ENCODE peak calls at places on chromosomes 13 and 19, in eight cellular contexts. V is breast epithelium, I is IMR-90, O is right lobe of liver, S is foreskin fibroblast, F is right atrium auricular region, H is WERI-Rb-1, P is thoracic aorta. Y is an unnamed sample.

GRCh38 chr13:40060318-40061007 is 405.0 kb downstream of the COG6 start:
- DNase-seq in V (no peak), I (no peak), O (no peak), S (peak), F (no peak), H (no peak), P (peak), Y (peak)

GRCh38 chr19:14530005-14530348 is 583 bp downstream of the TECR start:
- DNase-seq in V (no peak), I (no peak), O (no peak), S (no peak), F (peak), H (no peak), P (no peak), Y (no peak)

GRCh38 chr13:113162783-113163685 is 4.6 kb downstream of the PROZ start:
- DNase-seq in V (no peak), I (no peak), O (no peak), S (no peak), F (no peak), H (no peak), P (no peak), Y (no peak)

GRCh38 chr19:4175669-4175931 is 6.8 kb downstream of the SIRT6 start:
- DNase-seq in V (no peak), I (no peak), O (no peak), S (no peak), F (no peak), H (no peak), P (no peak), Y (no peak)

GRCh38 chr19:10975374-10976036 is 14.7 kb downstream of the SMARCA4 start:
- DNase-seq in V (no peak), I (peak), O (no peak), S (peak), F (peak), H (no peak), P (no peak), Y (no peak)

GRCh38 chr19:1908364-1908678 is 3.1 kb downstream of the ADAT3 start:
- DNase-seq in V (no peak), I (no peak), O (no peak), S (no peak), F (no peak), H (no peak), P (no peak), Y (no peak)

GRCh38 chr13:71242191-71242590 is 624.8 kb downstream of the DACH1 start:
- DNase-seq in V (no peak), I (no peak), O (no peak), S (peak), F (no peak), H (no peak), P (no peak), Y (no peak)

GRCh38 chr19:966481-967088 is 17.6 kb upstream of the WDR18 start:
- DNase-seq in V (no peak), I (no peak), O (no peak), S (no peak), F (no peak), H (no peak), P (no peak), Y (no peak)

GRCh38 chr13:79779761-79780160 is 298.8 kb downstream of the NDFIP2 start:
- DNase-seq in V (no peak), I (peak), O (no peak), S (peak), F (peak), H (no peak), P (no peak), Y (peak)

GRCh38 chr13:98571955-98572662 is 4.8 kb downstream of the STK24 start:
- DNase-seq in V (no peak), I (peak), O (no peak), S (peak), F (no peak), H (no peak), P (no peak), Y (peak)

GRCh38 chr13:30872685-30873443 is 33.2 kb upstream of the MEDAG start:
- DNase-seq in V (no peak), I (peak), O (no peak), S (peak), F (peak), H (no peak), P (no peak), Y (no peak)

GRCh38 chr19:41355802-41356201 is 2.1 kb upstream of the TGFB1 start:
- DNase-seq in V (no peak), I (no peak), O (no peak), S (no peak), F (no peak), H (no peak), P (no peak), Y (no peak)

GRCh38 chr19:17296278-17296677 is 6.9 kb downstream of the ABHD8 start:
- DNase-seq in V (no peak), I (peak), O (no peak), S (peak), F (no peak), H (no peak), P (no peak), Y (no peak)

GRCh38 chr13:46332772-46333171 is 54.3 kb downstream of the RUBCNL start:
- DNase-seq in V (no peak), I (no peak), O (no peak), S (no peak), F (no peak), H (no peak), P (no peak), Y (no peak)

GRCh38 chr13:66794340-66795031 is 435.6 kb downstream of the PCDH9 start:
- DNase-seq in V (no peak), I (no peak), O (no peak), S (no peak), F (no peak), H (peak), P (no peak), Y (no peak)

GRCh38 chr13:21671793-21672680 is 1.2 kb downstream of the FGF9 start:
- DNase-seq in V (no peak), I (no peak), O (no peak), S (no peak), F (no peak), H (no peak), P (no peak), Y (no peak)

GRCh38 chr13:40149611-40150283 is 494.3 kb downstream of the COG6 start:
- DNase-seq in V (no peak), I (peak), O (no peak), S (peak), F (peak), H (no peak), P (peak), Y (peak)

GRCh38 chr19:12581100-12581499 is 29.5 kb downstream of the ZNF490 start:
- DNase-seq in V (no peak), I (no peak), O (no peak), S (no peak), F (no peak), H (no peak), P (no peak), Y (no peak)

GRCh38 chr13:65856464-65856863 is 1373.7 kb downstream of the PCDH9 start:
- DNase-seq in V (no peak), I (peak), O (no peak), S (peak), F (no peak), H (no peak), P (no peak), Y (no peak)

GRCh38 chr19:36775768-36776167 is 3.2 kb upstream of the ZNF850 start:
- DNase-seq in V (peak), I (no peak), O (no peak), S (peak), F (no peak), H (no peak), P (no peak), Y (no peak)

GRCh38 chr13:25876256-25876655 is 175.6 kb downstream of the SHISA2 start:
- DNase-seq in V (no peak), I (no peak), O (no peak), S (no peak), F (no peak), H (no peak), P (no peak), Y (no peak)

GRCh38 chr13:79805317-79805716 is 324.4 kb downstream of the NDFIP2 start:
- DNase-seq in V (no peak), I (no peak), O (no peak), S (no peak), F (no peak), H (peak), P (no peak), Y (no peak)

GRCh38 chr19:35000647-35001501 is 751 bp downstream of the GRAMD1A start:
- DNase-seq in V (no peak), I (peak), O (no peak), S (peak), F (no peak), H (no peak), P (no peak), Y (no peak)

GRCh38 chr13:105334211-105334610 is 1201.3 kb downstream of the EFNB2 start:
- DNase-seq in V (no peak), I (peak), O (no peak), S (peak), F (no peak), H (no peak), P (no peak), Y (peak)

GRCh38 chr19:19134687-19135158 is 3.6 kb downstream of the TMEM161A start:
- DNase-seq in V (no peak), I (no peak), O (no peak), S (no peak), F (no peak), H (no peak), P (no peak), Y (no peak)

GRCh38 chr19:39223703-39224279 is 19.7 kb upstream of the SYCN start:
- DNase-seq in V (no peak), I (peak), O (no peak), S (peak), F (no peak), H (no peak), P (no peak), Y (no peak)

GRCh38 chr13:107907065-107907464 is 308.3 kb downstream of the LIG4 start:
- DNase-seq in V (no peak), I (peak), O (no peak), S (no peak), F (no peak), H (no peak), P (no peak), Y (no peak)

GRCh38 chr19:58554494-58555368 is at the start of gene CHMP2A:
- DNase-seq in V (peak), I (peak), O (peak), S (peak), F (peak), H (peak), P (peak), Y (peak)

GRCh38 chr19:4715529-4716221 is 8.0 kb downstream of the DPP9 start:
- DNase-seq in V (peak), I (no peak), O (peak), S (no peak), F (peak), H (no peak), P (no peak), Y (no peak)

GRCh38 chr19:18796239-18796638 is 5.1 kb upstream of the COMP start:
- DNase-seq in V (no peak), I (no peak), O (no peak), S (no peak), F (no peak), H (no peak), P (no peak), Y (no peak)

GRCh38 chr13:39266426-39266825 is 228.2 kb downstream of the NHLRC3 start:
- DNase-seq in V (no peak), I (no peak), O (no peak), S (peak), F (no peak), H (no peak), P (no peak), Y (no peak)

GRCh38 chr19:29271341-29271740 is 58.4 kb upstream of the UQCRFS1 start:
- DNase-seq in V (no peak), I (no peak), O (no peak), S (no peak), F (peak), H (no peak), P (no peak), Y (no peak)

GRCh38 chr13:47997384-47997783 is 3.7 kb downstream of the SUCLA2 start:
- DNase-seq in V (no peak), I (no peak), O (no peak), S (no peak), F (no peak), H (no peak), P (no peak), Y (no peak)

GRCh38 chr19:35746556-35746955 is 1.1 kb downstream of the PSENEN start:
- DNase-seq in V (no peak), I (no peak), O (no peak), S (no peak), F (no peak), H (no peak), P (no peak), Y (no peak)

GRCh38 chr13:51870616-51871015 is 8.8 kb downstream of the CCDC70 start:
- DNase-seq in V (no peak), I (no peak), O (no peak), S (no peak), F (no peak), H (no peak), P (no peak), Y (no peak)

GRCh38 chr19:8126511-8126910 is 22.9 kb downstream of the FBN3 start:
- DNase-seq in V (no peak), I (no peak), O (no peak), S (no peak), F (no peak), H (no peak), P (no peak), Y (no peak)

GRCh38 chr19:48726573-48726972 is 7.0 kb upstream of the MAMSTR start:
- DNase-seq in V (no peak), I (no peak), O (no peak), S (no peak), F (no peak), H (no peak), P (no peak), Y (no peak)

GRCh38 chr13:69946443-69946955 is 161.1 kb upstream of the ATXN8OS start:
- DNase-seq in V (no peak), I (no peak), O (no peak), S (no peak), F (no peak), H (no peak), P (no peak), Y (no peak)

GRCh38 chr13:111852701-111853100 is 214.2 kb upstream of the SOX1 start:
- DNase-seq in V (no peak), I (no peak), O (peak), S (no peak), F (peak), H (no peak), P (no peak), Y (no peak)

GRCh38 chr13:46804391-46804815 is 7.4 kb upstream of the ESD start:
- DNase-seq in V (no peak), I (peak), O (no peak), S (peak), F (no peak), H (no peak), P (no peak), Y (peak)

DNA sequence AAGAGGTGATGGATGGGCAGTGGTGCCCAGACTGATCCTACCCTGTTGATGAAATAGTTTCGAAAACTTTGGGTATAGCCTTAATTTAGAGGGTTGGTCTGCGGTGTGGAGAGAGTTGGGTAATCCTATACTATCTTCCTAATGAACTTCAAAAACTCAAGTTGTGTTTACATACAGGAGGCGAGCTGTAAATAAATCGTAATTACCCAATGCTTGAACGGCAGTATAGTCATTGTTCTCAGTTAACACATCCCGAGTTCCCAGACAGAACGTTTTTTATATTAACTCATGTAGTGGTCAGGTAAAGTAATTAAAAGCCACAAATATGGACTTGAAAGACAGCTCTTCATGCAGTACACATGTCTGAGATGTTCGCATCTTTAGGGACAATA is 1.5 kb downstream of the PDS5B start:
- DNase-seq in V (no peak), I (peak), O (no peak), S (no peak), F (no peak), H (no peak), P (no peak), Y (no peak)
- H3K4me3 ChIP-seq in V (peak), I (peak), O (peak), S (peak), F (peak), H (peak), P (peak), Y (peak)

GRCh38 chr13:33816912-33817311 is 1.0 kb upstream of the RFC3 start:
- DNase-seq in V (no peak), I (no peak), O (no peak), S (no peak), F (no peak), H (no peak), P (no peak), Y (no peak)

GRCh38 chr13:33817513-33817842 is 471 bp upstream of the RFC3 start:
- DNase-seq in V (no peak), I (peak), O (no peak), S (no peak), F (no peak), H (no peak), P (no peak), Y (no peak)

GRCh38 chr13:33815011-33815550 is 2.9 kb upstream of the RFC3 start:
- DNase-seq in V (no peak), I (no peak), O (no peak), S (no peak), F (no peak), H (no peak), P (no peak), Y (no peak)

DNA sequence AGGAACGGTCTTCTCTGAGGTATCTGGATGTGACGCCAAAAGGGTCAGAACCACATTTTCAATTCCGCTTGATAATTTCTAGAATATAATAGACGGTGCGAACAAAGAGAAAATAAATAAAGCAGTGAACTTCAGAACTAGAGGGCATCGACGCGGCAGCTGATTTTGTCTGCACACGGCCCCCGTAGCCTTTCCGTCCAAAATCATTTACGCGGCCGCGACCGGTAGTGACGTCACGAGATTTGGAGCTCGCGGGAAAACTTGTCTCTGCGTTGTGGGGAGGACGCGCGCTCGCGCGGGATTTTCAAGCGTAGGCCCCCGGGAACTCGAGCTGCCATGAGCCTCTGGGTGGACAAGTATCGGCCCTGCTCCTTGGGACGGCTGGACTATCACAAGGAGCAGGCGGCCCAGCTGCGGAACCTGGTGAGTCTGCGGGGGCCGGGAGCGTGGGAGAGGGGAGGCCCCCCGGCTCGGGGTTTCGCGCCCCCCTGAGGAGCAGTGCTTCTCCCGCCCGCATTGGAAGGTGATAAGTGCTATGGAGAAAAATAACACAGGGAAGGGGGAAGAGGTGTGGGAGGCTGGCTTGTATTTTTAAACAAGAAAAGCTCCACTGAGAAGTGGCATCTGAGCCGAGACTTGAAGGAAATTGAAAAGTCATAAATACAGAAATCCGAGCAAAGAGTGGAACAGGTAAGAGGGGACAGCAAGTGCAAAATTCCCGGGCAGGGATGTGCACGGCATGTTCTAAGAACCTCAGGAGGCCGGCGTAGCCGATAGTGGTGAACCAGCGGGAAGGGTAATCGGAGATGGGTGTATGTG is at the start of gene RFC3:
- DNase-seq in V (peak), I (peak), O (peak), S (peak), F (peak), H (peak), P (peak), Y (peak)
- TF ChIP-seq CTCF in V (no peak), I (no peak), O (no peak), S (no peak), F (peak), H (no peak), P (no peak), Y (no peak)

GRCh38 chr13:27790523-27790922 is 1.8 kb upstream of the GSX1 start:
- DNase-seq in V (no peak), I (no peak), O (no peak), S (no peak), F (no peak), H (no peak), P (no peak), Y (no peak)
- H3K4me3 ChIP-seq in V (peak), I (no peak), O (no peak), S (no peak), F (peak), H (no peak), P (peak), Y (no peak)

DNA sequence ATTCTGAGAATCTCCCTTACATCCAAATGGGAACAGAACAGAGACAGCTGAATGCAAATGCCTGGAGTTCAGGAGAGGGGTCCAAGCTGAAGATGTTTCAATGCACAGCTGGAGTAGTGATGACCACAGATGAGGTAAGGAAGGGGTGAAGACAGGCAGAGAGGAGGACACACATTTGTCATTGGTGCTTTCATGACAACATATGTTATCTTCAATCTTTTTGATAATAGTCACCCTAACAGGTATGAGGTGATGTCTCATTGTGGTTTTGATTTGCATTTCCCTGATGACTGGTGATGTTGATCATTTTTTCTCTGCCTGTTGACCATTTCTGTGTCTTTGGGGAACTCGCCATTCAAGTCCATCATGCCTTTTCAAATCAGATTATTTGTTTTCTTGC is 19.2 kb downstream of the SIGLEC7 start:
- DNase-seq in V (no peak), I (no peak), O (no peak), S (no peak), F (no peak), H (no peak), P (no peak), Y (no peak)
- TF ChIP-seq CTCF in V (no peak), I (no peak), O (no peak), S (no peak), F (no peak), H (no peak), P (no peak), Y (no peak)